ENCODE peak calls at places on chromosome 4, in nine cellular contexts. U, G, A, H, I, X, N, S and B are unnamed samples.

GRCh38 chr4:154314248-154314647 is 177.4 kb downstream of the DCHS2 start:
- DNase-seq in N (peak), G (peak), A (peak), U (no peak), S (no peak), I (peak), X (no peak), H (no peak), B (peak)

GRCh38 chr4:6771229-6771671 is 11.3 kb upstream of the KIAA0232 start:
- DNase-seq in N (no peak), X (peak), A (no peak), I (no peak), S (no peak), H (no peak), U (no peak), G (peak), B (no peak)

GRCh38 chr4:40301592-40301991 is 33.5 kb upstream of the CHRNA9 start:
- DNase-seq in A (no peak), N (no peak), X (no peak), H (no peak), S (peak), I (no peak), U (no peak), G (no peak), B (no peak)

GRCh38 chr4:94826206-94826605 is 68.5 kb downstream of the BMPR1B start:
- DNase-seq in I (no peak), S (no peak), U (no peak), N (peak), X (no peak), A (no peak), G (no peak), H (no peak), B (no peak)

GRCh38 chr4:100075056-100075455 is 115.2 kb downstream of the DDIT4L start:
- DNase-seq in G (no peak), X (no peak), N (no peak), U (no peak), I (peak), S (no peak), A (no peak), H (no peak), B (no peak)

GRCh38 chr4:89253306-89253705 is 54.3 kb downstream of the GPRIN3 start:
- DNase-seq in H (no peak), U (no peak), I (no peak), X (no peak), G (no peak), N (no peak), A (no peak), S (no peak), B (no peak)

GRCh38 chr4:38860788-38861424 is 4.3 kb upstream of the TLR6 start:
- DNase-seq in U (no peak), G (peak), I (peak), H (peak), N (peak), X (peak), S (peak), A (peak), B (no peak)

GRCh38 chr4:44145868-44146267 is 302.7 kb downstream of the KCTD8 start:
- DNase-seq in S (no peak), H (no peak), A (no peak), I (peak), U (no peak), N (peak), G (peak), X (no peak), B (peak)

GRCh38 chr4:123034023-123034422 is 111.6 kb upstream of the NUDT6 start:
- DNase-seq in H (no peak), S (no peak), I (no peak), A (no peak), X (no peak), N (no peak), G (no peak), U (no peak), B (no peak)

GRCh38 chr4:11423465-11423864 is 5.2 kb downstream of the HS3ST1 start:
- DNase-seq in U (no peak), H (no peak), A (no peak), X (no peak), S (no peak), N (no peak), G (no peak), I (no peak), B (no peak)

GRCh38 chr4:1823545-1823932 is 30.4 kb downstream of the FGFR3 start:
- DNase-seq in G (no peak), S (no peak), H (no peak), A (no peak), U (no peak), I (no peak), X (no peak), N (no peak), B (no peak)

GRCh38 chr4:26330186-26330787 is 9.5 kb downstream of the RBPJ start:
- DNase-seq in A (peak), S (no peak), X (no peak), H (no peak), N (peak), U (no peak), I (peak), G (peak), B (peak)

GRCh38 chr4:8647626-8648025 is 55.1 kb downstream of the CPZ start:
- DNase-seq in S (no peak), X (no peak), H (peak), N (no peak), U (no peak), I (peak), G (no peak), A (no peak), B (no peak)

GRCh38 chr4:14539246-14539645 is 463.0 kb upstream of the CPEB2 start:
- DNase-seq in X (no peak), S (no peak), G (no peak), N (peak), A (no peak), U (no peak), I (peak), H (no peak), B (no peak)

GRCh38 chr4:73075832-73076231 is 6.3 kb upstream of the COX18 start:
- DNase-seq in S (no peak), U (no peak), A (no peak), N (no peak), G (no peak), I (no peak), X (no peak), H (no peak), B (no peak)

GRCh38 chr4:69707807-69708206 is 52.6 kb downstream of the SULT1B1 start:
- DNase-seq in X (peak), G (peak), N (peak), I (peak), H (no peak), A (no peak), S (no peak), U (no peak), B (no peak)

GRCh38 chr4:39706334-39706733 is 8.4 kb downstream of the UBE2K start:
- DNase-seq in U (peak), A (no peak), N (peak), X (peak), H (peak), S (no peak), G (peak), I (peak), B (peak)

GRCh38 chr4:182318256-182318655 is 75.1 kb downstream of the TENM3 start:
- DNase-seq in N (peak), S (no peak), H (no peak), A (no peak), X (no peak), G (peak), U (no peak), I (no peak), B (no peak)

GRCh38 chr4:6032249-6033244 is 14.3 kb upstream of the C4orf50 start:
- DNase-seq in X (peak), U (no peak), A (no peak), I (no peak), N (no peak), S (no peak), G (no peak), H (peak), B (no peak)

GRCh38 chr4:55947254-55947882 is 1.4 kb upstream of the CEP135 start:
- DNase-seq in H (no peak), N (no peak), I (no peak), G (no peak), A (no peak), S (no peak), U (no peak), X (no peak), B (no peak)

DNA sequence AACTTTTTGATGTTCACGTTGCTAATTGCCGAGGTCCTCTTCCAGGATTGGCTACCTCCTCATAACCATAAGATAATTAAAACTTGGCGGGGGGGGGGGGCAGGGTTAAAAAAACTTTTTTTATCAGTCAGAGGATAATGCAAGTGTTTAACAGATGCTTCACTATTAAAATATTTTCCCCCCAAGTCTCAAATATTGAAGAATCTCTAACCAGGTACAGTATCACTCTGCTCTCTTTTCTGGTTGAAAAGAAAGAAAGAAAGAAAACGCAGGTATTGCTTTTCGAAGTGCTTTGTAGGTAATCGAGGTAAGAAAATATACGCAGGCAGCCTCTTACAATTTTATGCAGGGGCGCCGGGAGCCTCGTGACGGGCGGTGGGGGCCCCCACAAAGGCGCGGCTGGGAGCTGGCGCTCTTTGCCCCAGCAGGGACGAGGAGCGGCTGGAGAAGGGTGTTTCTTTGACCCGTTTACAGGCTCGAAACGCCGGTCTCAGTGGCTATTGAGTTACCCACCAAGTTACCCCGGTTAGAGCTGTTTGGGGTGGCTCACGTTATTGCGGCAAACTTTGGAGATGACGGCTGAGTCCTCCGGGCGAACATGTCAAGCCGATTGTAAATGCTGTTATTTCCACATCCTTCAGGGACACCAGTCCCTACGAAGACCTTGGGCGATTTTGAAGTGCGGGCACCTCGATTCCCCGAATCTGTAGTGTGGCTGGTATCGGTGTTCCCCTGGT is 465 bp upstream of the HAND2 start:
- DNase-seq in A (peak), S (no peak), I (no peak), X (no peak), U (no peak), H (no peak), N (no peak), G (peak), B (no peak)
- H3K4me3 ChIP-seq in A (peak), S (no peak), I (no peak), X (no peak), U (peak), H (peak), N (no peak), G (peak), B (no peak)

DNA sequence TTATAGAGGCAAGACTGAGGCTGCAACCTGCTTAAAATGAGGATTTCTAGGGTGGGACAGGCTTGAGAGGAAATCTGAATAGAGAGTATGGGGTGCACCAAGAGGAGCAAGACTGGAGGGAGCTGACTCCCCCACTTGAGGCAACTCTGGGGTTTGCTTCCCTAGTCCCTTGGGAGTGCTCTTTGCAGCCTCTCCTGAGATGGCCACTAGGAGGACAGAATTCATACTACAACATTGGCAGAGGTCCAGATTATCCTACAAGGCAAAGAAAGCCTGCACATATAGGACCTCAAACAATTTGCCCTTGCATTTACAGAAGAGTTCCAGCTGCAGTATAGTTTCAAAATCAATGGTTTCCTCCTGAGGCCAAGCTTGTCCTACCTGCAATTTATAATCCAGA is 830.9 kb downstream of the TECRL start:
- DNase-seq in G (no peak), N (peak), H (no peak), A (no peak), U (no peak), X (no peak), S (no peak), I (peak), B (no peak)
- TF ChIP-seq CTCF in G (no peak), N (no peak), H (no peak), A (no peak), U (no peak), X (no peak), S (no peak), I (peak), B (no peak)

DNA sequence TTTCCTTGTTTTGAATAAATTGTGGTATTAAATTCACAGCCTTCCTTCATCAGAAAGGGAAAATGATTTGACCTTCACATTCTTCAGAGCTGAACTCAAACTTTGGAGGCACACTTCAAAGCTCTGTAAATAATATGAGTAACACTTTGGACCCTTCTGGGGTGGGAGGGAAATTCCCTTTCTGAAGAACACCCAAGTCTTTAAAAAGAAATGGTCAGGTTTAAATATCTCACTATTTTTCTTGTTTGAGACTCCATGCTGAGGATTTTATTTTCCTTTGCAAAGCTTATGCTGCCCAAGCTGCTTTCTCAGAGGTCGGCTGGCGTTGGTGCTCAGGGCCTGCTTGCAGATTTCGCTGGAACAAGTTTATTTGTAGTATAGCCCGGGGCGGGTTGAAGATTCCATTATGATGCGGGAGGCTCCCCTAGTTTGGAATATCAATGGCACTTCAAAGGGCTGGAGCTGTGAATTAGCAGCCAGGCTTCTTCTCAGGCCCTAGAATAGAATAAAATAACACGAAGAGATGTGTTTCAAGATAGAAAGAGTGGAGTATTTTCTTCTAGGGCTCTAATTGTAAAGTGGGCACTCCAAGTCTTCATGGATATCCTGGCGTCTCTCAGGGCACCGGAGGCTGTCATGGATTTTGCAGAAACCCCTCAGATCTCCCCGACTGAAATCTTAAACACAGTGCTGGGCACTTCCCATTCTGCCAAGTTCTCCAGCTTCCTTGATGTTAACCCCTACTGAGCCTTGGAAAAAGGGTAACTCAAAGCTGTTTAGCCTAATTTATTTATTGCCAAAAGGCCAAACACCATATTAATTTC is 315.6 kb downstream of the GPAT3 start:
- DNase-seq in A (peak), U (no peak), H (no peak), S (no peak), G (peak), N (peak), X (peak), I (peak), B (peak)
- H3K4me3 ChIP-seq in A (no peak), U (no peak), H (no peak), S (no peak), G (no peak), N (no peak), X (no peak), I (no peak), B (no peak)

DNA sequence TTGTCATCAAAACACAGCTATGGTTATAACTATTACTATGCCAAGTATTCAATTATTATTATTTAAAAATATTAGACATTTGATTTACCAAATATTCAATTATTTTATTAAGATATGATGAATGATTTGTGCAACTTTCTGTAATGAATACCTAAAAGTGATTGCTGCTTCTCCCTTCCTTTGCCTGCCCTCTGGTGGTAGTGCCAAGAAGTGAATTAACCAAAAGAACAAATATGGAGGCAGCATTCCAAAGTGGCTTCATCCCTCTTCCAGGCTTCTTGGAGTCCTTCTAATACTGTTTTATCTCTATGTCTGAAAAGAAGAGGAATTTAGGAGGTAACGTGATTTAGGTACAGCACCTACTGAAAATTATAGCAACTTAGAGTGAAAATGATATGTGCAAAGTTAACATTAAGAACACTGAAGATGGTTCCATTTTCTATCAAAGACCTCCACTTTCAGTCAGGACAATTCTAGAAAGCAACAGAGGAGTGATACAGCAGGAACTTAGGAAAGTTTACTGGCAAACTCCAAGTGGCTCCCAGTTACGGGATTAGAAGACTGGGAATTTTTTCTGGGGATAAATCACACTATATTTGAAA is 43.0 kb downstream of the ENPEP start:
- DNase-seq in U (no peak), G (peak), S (peak), N (peak), H (no peak), I (peak), X (no peak), A (peak), B (peak)
- TF ChIP-seq CTCF in U (peak), G (peak), S (peak), N (peak), H (no peak), I (peak), X (peak), A (peak), B (peak)

GRCh38 chr4:121070274-121070673 is 2.1 kb downstream of the NDNF start:
- DNase-seq in X (no peak), I (no peak), A (peak), H (no peak), S (no peak), G (no peak), U (no peak), N (no peak), B (no peak)

GRCh38 chr4:121072080-121072835 is at the start of gene NDNF:
- DNase-seq in U (no peak), G (peak), X (peak), S (peak), H (no peak), N (no peak), A (peak), I (no peak), B (peak)

GRCh38 chr4:121069419-121069818 is 2.9 kb downstream of the NDNF start:
- DNase-seq in X (no peak), A (no peak), I (no peak), U (no peak), H (no peak), G (no peak), N (no peak), S (no peak), B (no peak)

GRCh38 chr4:121071640-121072037 is 696 bp downstream of the NDNF start:
- DNase-seq in H (no peak), S (no peak), I (no peak), G (no peak), N (no peak), A (no peak), X (no peak), U (no peak), B (no peak)

GRCh38 chr4:121070696-121071639 is 1.4 kb downstream of the NDNF start:
- DNase-seq in N (no peak), S (peak), U (no peak), G (peak), I (no peak), A (peak), H (no peak), X (peak), B (no peak)
- H3K4me3 ChIP-seq in N (peak), S (peak), U (peak), G (peak), I (no peak), A (peak), H (peak), X (no peak), B (peak)

DNA sequence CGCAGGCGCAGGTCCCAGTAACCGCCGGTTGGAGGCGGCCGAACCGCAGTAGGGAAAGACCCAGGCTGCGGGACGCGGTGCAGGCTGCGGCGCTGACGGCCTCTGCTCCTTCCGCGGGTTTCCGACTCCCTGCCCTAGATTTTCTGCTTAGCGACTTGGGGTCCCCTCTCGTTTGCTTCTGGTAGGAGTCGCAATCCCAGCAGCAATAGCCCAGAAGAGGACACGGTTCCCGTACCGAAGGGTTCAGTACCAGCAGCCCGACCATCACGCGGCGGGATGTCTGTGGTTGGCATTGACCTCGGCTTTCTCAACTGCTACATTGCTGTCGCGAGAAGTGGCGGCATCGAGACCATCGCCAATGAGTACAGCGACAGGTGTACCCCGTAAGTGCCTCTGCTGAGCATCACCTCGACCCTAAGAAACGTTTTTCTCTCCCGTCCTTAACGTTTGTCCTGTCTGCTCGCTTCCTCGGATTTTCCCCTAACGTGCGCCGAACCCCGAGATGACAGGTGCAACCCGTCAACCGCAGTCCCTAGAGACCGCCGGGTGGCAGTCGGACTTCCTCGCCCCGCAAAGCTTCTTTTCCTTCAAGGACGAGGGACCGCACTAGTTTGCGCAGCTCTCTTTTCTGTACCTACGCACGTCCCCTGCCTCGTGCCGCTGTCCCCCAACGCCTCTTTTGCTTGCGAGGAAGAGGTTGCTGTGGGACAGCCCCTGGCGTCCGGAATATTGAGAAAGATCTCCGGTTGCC is at the start of gene HSPA4L:
- DNase-seq in H (peak), A (peak), S (peak), U (no peak), G (peak), I (peak), X (peak), N (peak), B (peak)
- TF ChIP-seq CTCF in H (no peak), A (peak), S (no peak), U (peak), G (no peak), I (no peak), X (no peak), N (peak), B (no peak)

GRCh38 chr4:102843273-102843672 is 15.9 kb upstream of the UBE2D3 start:
- DNase-seq in H (no peak), N (peak), S (no peak), U (no peak), I (peak), X (no peak), G (no peak), A (no peak), B (no peak)
- H3K4me3 ChIP-seq in H (no peak), N (no peak), S (no peak), U (no peak), I (no peak), X (no peak), G (no peak), A (no peak), B (no peak)